ENCODE peak calls at places on chromosomes 3 and 15, in nine cellular contexts. One of them, this sample, is unnamed.

GRCh38 chr3:35224571-35225280 is 414.6 kb upstream of the ARPP21 start:
- DNase-seq in NCI-H510A treated with DMSO at 0.1 percent for 48 hours: no peak
- DNase-seq in hepatocyte: no peak
- DNase-seq in kidney epithelial cell: no peak
- DNase-seq in cardiac fibroblast: no peak
- DNase-seq in stimulated activated CD4-positive, alpha-beta T cell treated with anti-CD3 and anti-CD28 coated beads, Interleukin-4, amount 100 ng/mL, for 1 hour: no peak
- DNase-seq in amniotic stem cell: no peak
- DNase-seq in caudate nucleus: no peak
- DNase-seq in ecto neural progenitor cell: no peak
- DNase-seq in this sample: no peak

GRCh38 chr3:79019137-79019923 is 748.5 kb downstream of the ROBO1 start:
- DNase-seq in NCI-H510A treated with DMSO at 0.1 percent for 48 hours: peak
- DNase-seq in hepatocyte: peak
- DNase-seq in kidney epithelial cell: peak
- DNase-seq in cardiac fibroblast: peak
- DNase-seq in stimulated activated CD4-positive, alpha-beta T cell treated with anti-CD3 and anti-CD28 coated beads, Interleukin-4, amount 100 ng/mL, for 1 hour: peak
- DNase-seq in amniotic stem cell: peak
- DNase-seq in caudate nucleus: peak
- DNase-seq in ecto neural progenitor cell: peak
- DNase-seq in this sample: peak

GRCh38 chr3:37024092-37024491 is 30.8 kb downstream of the MLH1 start:
- DNase-seq in NCI-H510A treated with DMSO at 0.1 percent for 48 hours: no peak
- DNase-seq in hepatocyte: no peak
- DNase-seq in kidney epithelial cell: no peak
- DNase-seq in cardiac fibroblast: peak
- DNase-seq in stimulated activated CD4-positive, alpha-beta T cell treated with anti-CD3 and anti-CD28 coated beads, Interleukin-4, amount 100 ng/mL, for 1 hour: no peak
- DNase-seq in amniotic stem cell: no peak
- DNase-seq in caudate nucleus: no peak
- DNase-seq in ecto neural progenitor cell: no peak
- DNase-seq in this sample: no peak

GRCh38 chr3:16828815-16829214 is 55.9 kb upstream of the PLCL2 start:
- DNase-seq in NCI-H510A treated with DMSO at 0.1 percent for 48 hours: no peak
- DNase-seq in hepatocyte: peak
- DNase-seq in kidney epithelial cell: no peak
- DNase-seq in cardiac fibroblast: peak
- DNase-seq in stimulated activated CD4-positive, alpha-beta T cell treated with anti-CD3 and anti-CD28 coated beads, Interleukin-4, amount 100 ng/mL, for 1 hour: peak
- DNase-seq in amniotic stem cell: no peak
- DNase-seq in caudate nucleus: no peak
- DNase-seq in ecto neural progenitor cell: no peak
- DNase-seq in this sample: peak

GRCh38 chr15:53917109-53917508 is 61.1 kb upstream of the UNC13C start:
- DNase-seq in NCI-H510A treated with DMSO at 0.1 percent for 48 hours: no peak
- DNase-seq in hepatocyte: no peak
- DNase-seq in kidney epithelial cell: no peak
- DNase-seq in cardiac fibroblast: no peak
- DNase-seq in stimulated activated CD4-positive, alpha-beta T cell treated with anti-CD3 and anti-CD28 coated beads, Interleukin-4, amount 100 ng/mL, for 1 hour: no peak
- DNase-seq in amniotic stem cell: no peak
- DNase-seq in caudate nucleus: no peak
- DNase-seq in ecto neural progenitor cell: no peak
- DNase-seq in this sample: no peak

GRCh38 chr3:126412841-126413692 is 18.4 kb downstream of the CFAP100 start:
- DNase-seq in NCI-H510A treated with DMSO at 0.1 percent for 48 hours: no peak
- DNase-seq in hepatocyte: no peak
- DNase-seq in kidney epithelial cell: no peak
- DNase-seq in cardiac fibroblast: no peak
- DNase-seq in stimulated activated CD4-positive, alpha-beta T cell treated with anti-CD3 and anti-CD28 coated beads, Interleukin-4, amount 100 ng/mL, for 1 hour: no peak
- DNase-seq in amniotic stem cell: no peak
- DNase-seq in caudate nucleus: no peak
- DNase-seq in ecto neural progenitor cell: peak
- DNase-seq in this sample: no peak

GRCh38 chr15:62444104-62445027 is 279.3 kb upstream of the C2CD4B start:
- DNase-seq in NCI-H510A treated with DMSO at 0.1 percent for 48 hours: no peak
- DNase-seq in hepatocyte: no peak
- DNase-seq in kidney epithelial cell: peak
- DNase-seq in cardiac fibroblast: peak
- DNase-seq in stimulated activated CD4-positive, alpha-beta T cell treated with anti-CD3 and anti-CD28 coated beads, Interleukin-4, amount 100 ng/mL, for 1 hour: no peak
- DNase-seq in amniotic stem cell: peak
- DNase-seq in caudate nucleus: no peak
- DNase-seq in ecto neural progenitor cell: no peak
- DNase-seq in this sample: no peak

GRCh38 chr3:98529856-98530459 is 1.8 kb upstream of the GPR15 start:
- DNase-seq in NCI-H510A treated with DMSO at 0.1 percent for 48 hours: no peak
- DNase-seq in hepatocyte: no peak
- DNase-seq in kidney epithelial cell: no peak
- DNase-seq in cardiac fibroblast: no peak
- DNase-seq in stimulated activated CD4-positive, alpha-beta T cell treated with anti-CD3 and anti-CD28 coated beads, Interleukin-4, amount 100 ng/mL, for 1 hour: no peak
- DNase-seq in amniotic stem cell: no peak
- DNase-seq in caudate nucleus: no peak
- DNase-seq in ecto neural progenitor cell: no peak
- DNase-seq in this sample: no peak

GRCh38 chr15:26442680-26443079 is 330.2 kb downstream of the GABRB3 start:
- DNase-seq in NCI-H510A treated with DMSO at 0.1 percent for 48 hours: no peak
- DNase-seq in hepatocyte: no peak
- DNase-seq in kidney epithelial cell: no peak
- DNase-seq in cardiac fibroblast: no peak
- DNase-seq in stimulated activated CD4-positive, alpha-beta T cell treated with anti-CD3 and anti-CD28 coated beads, Interleukin-4, amount 100 ng/mL, for 1 hour: no peak
- DNase-seq in amniotic stem cell: no peak
- DNase-seq in caudate nucleus: no peak
- DNase-seq in ecto neural progenitor cell: no peak
- DNase-seq in this sample: no peak

GRCh38 chr3:179321585-179322322 is 1.1 kb upstream of the ZNF639 start:
- DNase-seq in NCI-H510A treated with DMSO at 0.1 percent for 48 hours: peak
- DNase-seq in hepatocyte: peak
- DNase-seq in kidney epithelial cell: no peak
- DNase-seq in cardiac fibroblast: peak
- DNase-seq in stimulated activated CD4-positive, alpha-beta T cell treated with anti-CD3 and anti-CD28 coated beads, Interleukin-4, amount 100 ng/mL, for 1 hour: no peak
- DNase-seq in amniotic stem cell: no peak
- DNase-seq in caudate nucleus: no peak
- DNase-seq in ecto neural progenitor cell: no peak
- DNase-seq in this sample: peak

GRCh38 chr15:63583027-63583426 is 14.2 kb upstream of the FBXL22 start:
- DNase-seq in NCI-H510A treated with DMSO at 0.1 percent for 48 hours: no peak
- DNase-seq in hepatocyte: no peak
- DNase-seq in kidney epithelial cell: peak
- DNase-seq in cardiac fibroblast: peak
- DNase-seq in stimulated activated CD4-positive, alpha-beta T cell treated with anti-CD3 and anti-CD28 coated beads, Interleukin-4, amount 100 ng/mL, for 1 hour: no peak
- DNase-seq in amniotic stem cell: peak
- DNase-seq in caudate nucleus: no peak
- DNase-seq in ecto neural progenitor cell: no peak
- DNase-seq in this sample: no peak

GRCh38 chr15:40329804-40330203 is 6.3 kb downstream of the INAFM2 start:
- DNase-seq in NCI-H510A treated with DMSO at 0.1 percent for 48 hours: no peak
- DNase-seq in hepatocyte: no peak
- DNase-seq in kidney epithelial cell: no peak
- DNase-seq in cardiac fibroblast: peak
- DNase-seq in stimulated activated CD4-positive, alpha-beta T cell treated with anti-CD3 and anti-CD28 coated beads, Interleukin-4, amount 100 ng/mL, for 1 hour: no peak
- DNase-seq in amniotic stem cell: no peak
- DNase-seq in caudate nucleus: no peak
- DNase-seq in ecto neural progenitor cell: no peak
- DNase-seq in this sample: no peak

GRCh38 chr3:87069963-87070362 is 79.0 kb upstream of the VGLL3 start:
- DNase-seq in NCI-H510A treated with DMSO at 0.1 percent for 48 hours: no peak
- DNase-seq in hepatocyte: peak
- DNase-seq in kidney epithelial cell: no peak
- DNase-seq in cardiac fibroblast: no peak
- DNase-seq in stimulated activated CD4-positive, alpha-beta T cell treated with anti-CD3 and anti-CD28 coated beads, Interleukin-4, amount 100 ng/mL, for 1 hour: no peak
- DNase-seq in amniotic stem cell: peak
- DNase-seq in caudate nucleus: no peak
- DNase-seq in ecto neural progenitor cell: no peak
- DNase-seq in this sample: no peak

GRCh38 chr3:187257471-187257870 is 34.1 kb downstream of the MASP1 start:
- DNase-seq in NCI-H510A treated with DMSO at 0.1 percent for 48 hours: no peak
- DNase-seq in hepatocyte: no peak
- DNase-seq in kidney epithelial cell: no peak
- DNase-seq in cardiac fibroblast: no peak
- DNase-seq in stimulated activated CD4-positive, alpha-beta T cell treated with anti-CD3 and anti-CD28 coated beads, Interleukin-4, amount 100 ng/mL, for 1 hour: no peak
- DNase-seq in amniotic stem cell: no peak
- DNase-seq in caudate nucleus: no peak
- DNase-seq in ecto neural progenitor cell: no peak
- DNase-seq in this sample: no peak

GRCh38 chr3:152444029-152444641 is 175.4 kb downstream of the MBNL1 start:
- DNase-seq in NCI-H510A treated with DMSO at 0.1 percent for 48 hours: peak
- DNase-seq in hepatocyte: peak
- DNase-seq in kidney epithelial cell: peak
- DNase-seq in cardiac fibroblast: peak
- DNase-seq in stimulated activated CD4-positive, alpha-beta T cell treated with anti-CD3 and anti-CD28 coated beads, Interleukin-4, amount 100 ng/mL, for 1 hour: no peak
- DNase-seq in amniotic stem cell: no peak
- DNase-seq in caudate nucleus: no peak
- DNase-seq in ecto neural progenitor cell: no peak
- DNase-seq in this sample: no peak

GRCh38 chr15:50675524-50676144 is 11.0 kb downstream of the TRPM7 start:
- DNase-seq in NCI-H510A treated with DMSO at 0.1 percent for 48 hours: peak
- DNase-seq in hepatocyte: peak
- DNase-seq in kidney epithelial cell: no peak
- DNase-seq in cardiac fibroblast: peak
- DNase-seq in stimulated activated CD4-positive, alpha-beta T cell treated with anti-CD3 and anti-CD28 coated beads, Interleukin-4, amount 100 ng/mL, for 1 hour: no peak
- DNase-seq in amniotic stem cell: no peak
- DNase-seq in caudate nucleus: no peak
- DNase-seq in ecto neural progenitor cell: no peak
- DNase-seq in this sample: no peak

This sample was measured in D341Med.